ENCODE peak calls at places on chromosomes 1 and 21, in seven cellular contexts. One of them, this sample, is unnamed.

GRCh38 chr1:23638786-23639241 is 52.8 kb upstream of the RPL11 start:
- DNase-seq in mesendoderm: no peak
- DNase-seq in trophoblast cell: no peak
- DNase-seq in neuronal stem cell: no peak
- DNase-seq in H9: no peak
- DNase-seq in IMR-90: peak
- DNase-seq in H1: no peak
- DNase-seq in this sample: no peak

GRCh38 chr21:41142051-41142795 is 25.7 kb upstream of the BACE2 start:
- DNase-seq in mesendoderm: peak
- DNase-seq in trophoblast cell: peak
- DNase-seq in neuronal stem cell: no peak
- DNase-seq in H9: peak
- DNase-seq in IMR-90: peak
- DNase-seq in H1: no peak
- DNase-seq in this sample: no peak

GRCh38 chr1:92075311-92075710 is at the start of gene SETSIP:
- DNase-seq in mesendoderm: no peak
- DNase-seq in trophoblast cell: no peak
- DNase-seq in neuronal stem cell: no peak
- DNase-seq in H9: no peak
- DNase-seq in IMR-90: no peak
- DNase-seq in H1: no peak
- DNase-seq in this sample: no peak

GRCh38 chr1:109312978-109313775 is 6.4 kb upstream of the MYBPHL start:
- DNase-seq in mesendoderm: no peak
- DNase-seq in trophoblast cell: no peak
- DNase-seq in neuronal stem cell: no peak
- DNase-seq in H9: no peak
- DNase-seq in IMR-90: no peak
- DNase-seq in H1: no peak
- DNase-seq in this sample: no peak

GRCh38 chr1:8814870-8815269 is 2.6 kb downstream of the RERE start:
- DNase-seq in mesendoderm: peak
- DNase-seq in trophoblast cell: no peak
- DNase-seq in neuronal stem cell: peak
- DNase-seq in H9: no peak
- DNase-seq in IMR-90: no peak
- DNase-seq in H1: no peak
- DNase-seq in this sample: peak

GRCh38 chr1:84721152-84721551 is 30.9 kb upstream of the SSX2IP start:
- DNase-seq in mesendoderm: no peak
- DNase-seq in trophoblast cell: no peak
- DNase-seq in neuronal stem cell: no peak
- DNase-seq in H9: no peak
- DNase-seq in IMR-90: peak
- DNase-seq in H1: no peak
- DNase-seq in this sample: peak

GRCh38 chr1:119758584-119758983 is 10.1 kb downstream of the HMGCS2 start:
- DNase-seq in mesendoderm: no peak
- DNase-seq in trophoblast cell: no peak
- DNase-seq in neuronal stem cell: no peak
- DNase-seq in H9: no peak
- DNase-seq in IMR-90: no peak
- DNase-seq in H1: no peak
- DNase-seq in this sample: no peak

GRCh38 chr1:54017979-54018378 is at the start of gene LDLRAD1:
- DNase-seq in mesendoderm: no peak
- DNase-seq in trophoblast cell: no peak
- DNase-seq in neuronal stem cell: no peak
- DNase-seq in H9: peak
- DNase-seq in IMR-90: no peak
- DNase-seq in H1: no peak
- DNase-seq in this sample: no peak

GRCh38 chr1:110615548-110616130 is 9.5 kb upstream of the KCNA2 start:
- DNase-seq in mesendoderm: peak
- DNase-seq in trophoblast cell: peak
- DNase-seq in neuronal stem cell: peak
- DNase-seq in H9: peak
- DNase-seq in IMR-90: peak
- DNase-seq in H1: peak
- DNase-seq in this sample: peak

GRCh38 chr1:64848136-64848535 is 103.3 kb downstream of the RAVER2 start:
- DNase-seq in mesendoderm: no peak
- DNase-seq in trophoblast cell: no peak
- DNase-seq in neuronal stem cell: no peak
- DNase-seq in H9: no peak
- DNase-seq in IMR-90: no peak
- DNase-seq in H1: no peak
- DNase-seq in this sample: no peak

GRCh38 chr1:97143236-97143882 is 421.8 kb downstream of the PTBP2 start:
- DNase-seq in mesendoderm: no peak
- DNase-seq in trophoblast cell: no peak
- DNase-seq in neuronal stem cell: no peak
- DNase-seq in H9: no peak
- DNase-seq in IMR-90: peak
- DNase-seq in H1: no peak
- DNase-seq in this sample: no peak

GRCh38 chr1:40379785-40380452 is 6.4 kb downstream of the SMAP2 start:
- DNase-seq in mesendoderm: no peak
- DNase-seq in trophoblast cell: no peak
- DNase-seq in neuronal stem cell: no peak
- DNase-seq in H9: no peak
- DNase-seq in IMR-90: peak
- DNase-seq in H1: no peak
- DNase-seq in this sample: peak

GRCh38 chr1:17010601-17011438 is 908 bp downstream of the ATP13A2 start:
- DNase-seq in mesendoderm: peak
- DNase-seq in trophoblast cell: no peak
- DNase-seq in neuronal stem cell: no peak
- DNase-seq in H9: no peak
- DNase-seq in IMR-90: peak
- DNase-seq in H1: no peak
- DNase-seq in this sample: peak

GRCh38 chr1:160220301-160220700 is 15.1 kb downstream of the PEA15 start:
- DNase-seq in mesendoderm: no peak
- DNase-seq in trophoblast cell: no peak
- DNase-seq in neuronal stem cell: no peak
- DNase-seq in H9: no peak
- DNase-seq in IMR-90: no peak
- DNase-seq in H1: no peak
- DNase-seq in this sample: no peak

GRCh38 chr1:19209439-19209989 is 552 bp downstream of the UBR4 start:
- DNase-seq in mesendoderm: peak
- DNase-seq in trophoblast cell: peak
- DNase-seq in neuronal stem cell: no peak
- DNase-seq in H9: no peak
- DNase-seq in IMR-90: peak
- DNase-seq in H1: no peak
- DNase-seq in this sample: peak

GRCh38 chr1:15304708-15305326 is 57.8 kb downstream of the FHAD1 start:
- DNase-seq in mesendoderm: peak
- DNase-seq in trophoblast cell: peak
- DNase-seq in neuronal stem cell: peak
- DNase-seq in H9: peak
- DNase-seq in IMR-90: peak
- DNase-seq in H1: peak
- DNase-seq in this sample: peak

GRCh38 chr1:184482113-184482512 is 95.3 kb downstream of the C1orf21 start:
- DNase-seq in mesendoderm: no peak
- DNase-seq in trophoblast cell: no peak
- DNase-seq in neuronal stem cell: no peak
- DNase-seq in H9: no peak
- DNase-seq in IMR-90: peak
- DNase-seq in H1: no peak
- DNase-seq in this sample: peak

GRCh38 chr1:151832318-151832984 is 849 bp upstream of the RORC start:
- DNase-seq in mesendoderm: no peak
- DNase-seq in trophoblast cell: no peak
- DNase-seq in neuronal stem cell: no peak
- DNase-seq in H9: no peak
- DNase-seq in IMR-90: peak
- DNase-seq in H1: no peak
- DNase-seq in this sample: no peak

DNA sequence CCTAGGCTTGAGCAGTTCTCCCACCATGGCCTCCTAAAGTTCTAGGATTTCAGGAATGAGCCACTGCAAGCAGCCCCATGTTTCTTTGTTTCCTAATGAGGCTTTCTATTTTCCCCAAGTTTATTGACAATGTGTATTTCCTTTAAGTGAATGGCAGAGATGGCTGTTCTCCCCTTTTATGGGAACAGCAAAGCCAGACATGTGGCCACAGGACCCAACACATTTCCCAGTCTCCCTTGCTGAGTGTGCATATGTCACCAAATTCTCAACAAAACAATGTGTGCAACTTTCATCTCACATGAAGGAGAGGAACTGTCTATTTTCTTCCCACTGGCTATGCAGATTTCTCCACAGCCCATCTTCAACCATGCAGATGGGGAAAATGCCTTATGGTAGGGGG is 28.7 kb upstream of the MAP10 start:
- DNase-seq in mesendoderm: no peak
- DNase-seq in trophoblast cell: no peak
- DNase-seq in neuronal stem cell: no peak
- DNase-seq in H9: no peak
- DNase-seq in IMR-90: no peak
- DNase-seq in H1: no peak
- DNase-seq in this sample: no peak
- H2BK5ac ChIP-seq in mesendoderm: no peak
- H2BK5ac ChIP-seq in trophoblast cell: no peak
- H2BK5ac ChIP-seq in neuronal stem cell: no peak
- H2BK5ac ChIP-seq in H9: no peak
- H2BK5ac ChIP-seq in IMR-90: no peak
- H2BK5ac ChIP-seq in H1: no peak
- H2BK5ac ChIP-seq in this sample: no peak

DNA sequence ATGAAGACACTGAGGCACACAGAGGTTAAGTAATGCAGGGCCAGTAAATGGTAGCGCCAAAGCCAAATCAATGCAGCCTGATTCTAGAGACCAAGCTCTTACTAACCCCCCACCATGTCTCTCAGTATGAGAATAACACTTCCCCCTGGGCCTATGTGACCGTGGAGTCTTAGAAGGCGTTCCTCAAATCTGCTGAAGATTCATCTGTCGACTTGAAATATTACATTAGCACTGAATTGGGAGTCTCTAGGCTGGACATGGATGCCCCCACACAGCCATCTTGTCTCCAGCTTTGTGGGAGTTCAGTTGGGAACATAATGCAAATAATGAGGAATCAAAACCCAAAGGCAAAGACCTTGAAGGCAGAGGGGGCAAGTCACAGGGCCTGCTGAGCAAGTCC is 117.9 kb upstream of the HMGB4 start:
- DNase-seq in mesendoderm: no peak
- DNase-seq in trophoblast cell: no peak
- DNase-seq in neuronal stem cell: no peak
- DNase-seq in H9: no peak
- DNase-seq in IMR-90: no peak
- DNase-seq in H1: no peak
- DNase-seq in this sample: no peak
- H3K18ac ChIP-seq in mesendoderm: no peak
- H3K18ac ChIP-seq in trophoblast cell: no peak
- H3K18ac ChIP-seq in neuronal stem cell: no peak
- H3K18ac ChIP-seq in H9: no peak
- H3K18ac ChIP-seq in IMR-90: no peak
- H3K18ac ChIP-seq in H1: no peak
- H3K18ac ChIP-seq in this sample: no peak

GRCh38 chr1:27633640-27634165 is 1.3 kb downstream of the FGR start:
- DNase-seq in mesendoderm: no peak
- DNase-seq in trophoblast cell: no peak
- DNase-seq in neuronal stem cell: no peak
- DNase-seq in H9: no peak
- DNase-seq in IMR-90: no peak
- DNase-seq in H1: no peak
- DNase-seq in this sample: no peak

GRCh38 chr1:27635410-27636142 is 591 bp upstream of the FGR start:
- DNase-seq in mesendoderm: no peak
- DNase-seq in trophoblast cell: no peak
- DNase-seq in neuronal stem cell: no peak
- DNase-seq in H9: no peak
- DNase-seq in IMR-90: no peak
- DNase-seq in H1: no peak
- DNase-seq in this sample: no peak

GRCh38 chr1:27634166-27634981 is 611 bp downstream of the FGR start:
- DNase-seq in mesendoderm: no peak
- DNase-seq in trophoblast cell: no peak
- DNase-seq in neuronal stem cell: no peak
- DNase-seq in H9: no peak
- DNase-seq in IMR-90: no peak
- DNase-seq in H1: peak
- DNase-seq in this sample: peak

GRCh38 chr1:27633298-27633610 is 1.7 kb downstream of the FGR start:
- DNase-seq in mesendoderm: no peak
- DNase-seq in trophoblast cell: no peak
- DNase-seq in neuronal stem cell: no peak
- DNase-seq in H9: no peak
- DNase-seq in IMR-90: no peak
- DNase-seq in H1: no peak
- DNase-seq in this sample: no peak

GRCh38 chr1:27634982-27635362 is at the start of gene FGR:
- DNase-seq in mesendoderm: no peak
- DNase-seq in trophoblast cell: no peak
- DNase-seq in neuronal stem cell: no peak
- DNase-seq in H9: no peak
- DNase-seq in IMR-90: no peak
- DNase-seq in H1: no peak
- DNase-seq in this sample: no peak
- H3K9ac ChIP-seq in mesendoderm: peak
- H3K9ac ChIP-seq in trophoblast cell: no peak
- H3K9ac ChIP-seq in neuronal stem cell: no peak
- H3K9ac ChIP-seq in H9: no peak
- H3K9ac ChIP-seq in IMR-90: no peak
- H3K9ac ChIP-seq in H1: no peak
- H3K9ac ChIP-seq in this sample: peak

GRCh38 chr1:169545472-169545871 is 40.8 kb downstream of the F5 start:
- DNase-seq in mesendoderm: no peak
- DNase-seq in trophoblast cell: no peak
- DNase-seq in neuronal stem cell: no peak
- DNase-seq in H9: no peak
- DNase-seq in IMR-90: no peak
- DNase-seq in H1: no peak
- DNase-seq in this sample: no peak

GRCh38 chr1:169546087-169546995 is 39.9 kb downstream of the F5 start:
- DNase-seq in mesendoderm: peak
- DNase-seq in trophoblast cell: peak
- DNase-seq in neuronal stem cell: peak
- DNase-seq in H9: peak
- DNase-seq in IMR-90: peak
- DNase-seq in H1: no peak
- DNase-seq in this sample: peak

GRCh38 chr1:169548312-169548711 is 38.0 kb downstream of the F5 start:
- DNase-seq in mesendoderm: no peak
- DNase-seq in trophoblast cell: no peak
- DNase-seq in neuronal stem cell: no peak
- DNase-seq in H9: no peak
- DNase-seq in IMR-90: no peak
- DNase-seq in H1: no peak
- DNase-seq in this sample: no peak

GRCh38 chr1:169550294-169550693 is 36.0 kb downstream of the F5 start:
- DNase-seq in mesendoderm: peak
- DNase-seq in trophoblast cell: no peak
- DNase-seq in neuronal stem cell: peak
- DNase-seq in H9: no peak
- DNase-seq in IMR-90: peak
- DNase-seq in H1: no peak
- DNase-seq in this sample: peak
- H2BK5ac ChIP-seq in mesendoderm: no peak
- H2BK5ac ChIP-seq in trophoblast cell: no peak
- H2BK5ac ChIP-seq in neuronal stem cell: no peak
- H2BK5ac ChIP-seq in H9: no peak
- H2BK5ac ChIP-seq in IMR-90: no peak
- H2BK5ac ChIP-seq in H1: no peak
- H2BK5ac ChIP-seq in this sample: no peak